ENCODE peak calls at places on chromosomes 7 and 10, in nine cellular contexts. One of them, this sample, is unnamed.

GRCh38 chr7:131016230-131016629 is 282.2 kb upstream of the KLF14 start:
- DNase-seq in T follicular helper cell: no peak
- DNase-seq in ACHN: no peak
- DNase-seq in GDM1: no peak
- DNase-seq in endothelial cell: no peak
- DNase-seq in T-cell: no peak
- DNase-seq in stimulated activated CD8-positive, alpha-beta memory T cell treated with anti-CD3 and anti-CD28 coated beads, Interleukin-4, amount 100 ng/mL, for 24 hours: no peak
- DNase-seq in SW 1271: no peak
- DNase-seq in activated T-helper 9 cell treated with anti-CD3 and anti-CD28 coated beads, Interleukin-2, amount 50 U/mL, for 16 hours: no peak
- DNase-seq in this sample: no peak

GRCh38 chr10:6204341-6205191 is 1.8 kb downstream of the PFKFB3 start:
- DNase-seq in T follicular helper cell: no peak
- DNase-seq in ACHN: peak
- DNase-seq in GDM1: no peak
- DNase-seq in endothelial cell: peak
- DNase-seq in T-cell: no peak
- DNase-seq in stimulated activated CD8-positive, alpha-beta memory T cell treated with anti-CD3 and anti-CD28 coated beads, Interleukin-4, amount 100 ng/mL, for 24 hours: no peak
- DNase-seq in SW 1271: no peak
- DNase-seq in activated T-helper 9 cell treated with anti-CD3 and anti-CD28 coated beads, Interleukin-2, amount 50 U/mL, for 16 hours: no peak
- DNase-seq in this sample: no peak

GRCh38 chr7:95501261-95501816 is 15.6 kb downstream of the ASB4 start:
- DNase-seq in T follicular helper cell: no peak
- DNase-seq in ACHN: peak
- DNase-seq in GDM1: no peak
- DNase-seq in endothelial cell: no peak
- DNase-seq in T-cell: no peak
- DNase-seq in stimulated activated CD8-positive, alpha-beta memory T cell treated with anti-CD3 and anti-CD28 coated beads, Interleukin-4, amount 100 ng/mL, for 24 hours: no peak
- DNase-seq in SW 1271: no peak
- DNase-seq in activated T-helper 9 cell treated with anti-CD3 and anti-CD28 coated beads, Interleukin-2, amount 50 U/mL, for 16 hours: no peak
- DNase-seq in this sample: no peak

GRCh38 chr7:117873933-117874530 is 791 bp upstream of the CTTNBP2 start:
- DNase-seq in T follicular helper cell: no peak
- DNase-seq in ACHN: no peak
- DNase-seq in GDM1: no peak
- DNase-seq in endothelial cell: no peak
- DNase-seq in T-cell: no peak
- DNase-seq in stimulated activated CD8-positive, alpha-beta memory T cell treated with anti-CD3 and anti-CD28 coated beads, Interleukin-4, amount 100 ng/mL, for 24 hours: no peak
- DNase-seq in SW 1271: no peak
- DNase-seq in activated T-helper 9 cell treated with anti-CD3 and anti-CD28 coated beads, Interleukin-2, amount 50 U/mL, for 16 hours: no peak
- DNase-seq in this sample: no peak

GRCh38 chr10:88670497-88670896 is 6.3 kb downstream of the LIPF start:
- DNase-seq in T follicular helper cell: no peak
- DNase-seq in ACHN: no peak
- DNase-seq in GDM1: no peak
- DNase-seq in endothelial cell: no peak
- DNase-seq in T-cell: no peak
- DNase-seq in stimulated activated CD8-positive, alpha-beta memory T cell treated with anti-CD3 and anti-CD28 coated beads, Interleukin-4, amount 100 ng/mL, for 24 hours: no peak
- DNase-seq in SW 1271: no peak
- DNase-seq in activated T-helper 9 cell treated with anti-CD3 and anti-CD28 coated beads, Interleukin-2, amount 50 U/mL, for 16 hours: no peak
- DNase-seq in this sample: no peak

GRCh38 chr7:150580615-150580986 is 13.4 kb downstream of the GIMAP4 start:
- DNase-seq in T follicular helper cell: no peak
- DNase-seq in ACHN: no peak
- DNase-seq in GDM1: no peak
- DNase-seq in endothelial cell: no peak
- DNase-seq in T-cell: no peak
- DNase-seq in stimulated activated CD8-positive, alpha-beta memory T cell treated with anti-CD3 and anti-CD28 coated beads, Interleukin-4, amount 100 ng/mL, for 24 hours: no peak
- DNase-seq in SW 1271: no peak
- DNase-seq in activated T-helper 9 cell treated with anti-CD3 and anti-CD28 coated beads, Interleukin-2, amount 50 U/mL, for 16 hours: no peak
- DNase-seq in this sample: no peak

GRCh38 chr7:110983822-110984456 is 107.0 kb upstream of the LRRN3 start:
- DNase-seq in T follicular helper cell: no peak
- DNase-seq in ACHN: no peak
- DNase-seq in GDM1: no peak
- DNase-seq in endothelial cell: no peak
- DNase-seq in T-cell: no peak
- DNase-seq in stimulated activated CD8-positive, alpha-beta memory T cell treated with anti-CD3 and anti-CD28 coated beads, Interleukin-4, amount 100 ng/mL, for 24 hours: no peak
- DNase-seq in SW 1271: no peak
- DNase-seq in activated T-helper 9 cell treated with anti-CD3 and anti-CD28 coated beads, Interleukin-2, amount 50 U/mL, for 16 hours: no peak
- DNase-seq in this sample: no peak

GRCh38 chr10:31749981-31750850 is 178.4 kb downstream of the ARHGAP12 start:
- DNase-seq in T follicular helper cell: no peak
- DNase-seq in ACHN: no peak
- DNase-seq in GDM1: no peak
- DNase-seq in endothelial cell: no peak
- DNase-seq in T-cell: no peak
- DNase-seq in stimulated activated CD8-positive, alpha-beta memory T cell treated with anti-CD3 and anti-CD28 coated beads, Interleukin-4, amount 100 ng/mL, for 24 hours: no peak
- DNase-seq in SW 1271: no peak
- DNase-seq in activated T-helper 9 cell treated with anti-CD3 and anti-CD28 coated beads, Interleukin-2, amount 50 U/mL, for 16 hours: no peak
- DNase-seq in this sample: no peak

GRCh38 chr10:521261-521660 is 168.2 kb downstream of the DIP2C start:
- DNase-seq in T follicular helper cell: no peak
- DNase-seq in ACHN: no peak
- DNase-seq in GDM1: no peak
- DNase-seq in endothelial cell: no peak
- DNase-seq in T-cell: no peak
- DNase-seq in stimulated activated CD8-positive, alpha-beta memory T cell treated with anti-CD3 and anti-CD28 coated beads, Interleukin-4, amount 100 ng/mL, for 24 hours: no peak
- DNase-seq in SW 1271: no peak
- DNase-seq in activated T-helper 9 cell treated with anti-CD3 and anti-CD28 coated beads, Interleukin-2, amount 50 U/mL, for 16 hours: no peak
- DNase-seq in this sample: no peak

GRCh38 chr7:114929570-114929969 is 7.7 kb downstream of the MDFIC start:
- DNase-seq in T follicular helper cell: no peak
- DNase-seq in ACHN: no peak
- DNase-seq in GDM1: no peak
- DNase-seq in endothelial cell: no peak
- DNase-seq in T-cell: no peak
- DNase-seq in stimulated activated CD8-positive, alpha-beta memory T cell treated with anti-CD3 and anti-CD28 coated beads, Interleukin-4, amount 100 ng/mL, for 24 hours: no peak
- DNase-seq in SW 1271: no peak
- DNase-seq in activated T-helper 9 cell treated with anti-CD3 and anti-CD28 coated beads, Interleukin-2, amount 50 U/mL, for 16 hours: no peak
- DNase-seq in this sample: no peak

GRCh38 chr10:124640056-124640455 is 104.1 kb downstream of the FAM53B start:
- DNase-seq in T follicular helper cell: no peak
- DNase-seq in ACHN: no peak
- DNase-seq in GDM1: no peak
- DNase-seq in endothelial cell: no peak
- DNase-seq in T-cell: no peak
- DNase-seq in stimulated activated CD8-positive, alpha-beta memory T cell treated with anti-CD3 and anti-CD28 coated beads, Interleukin-4, amount 100 ng/mL, for 24 hours: no peak
- DNase-seq in SW 1271: no peak
- DNase-seq in activated T-helper 9 cell treated with anti-CD3 and anti-CD28 coated beads, Interleukin-2, amount 50 U/mL, for 16 hours: no peak
- DNase-seq in this sample: no peak

GRCh38 chr7:152664636-152665035 is 11.3 kb downstream of the XRCC2 start:
- DNase-seq in T follicular helper cell: no peak
- DNase-seq in ACHN: no peak
- DNase-seq in GDM1: no peak
- DNase-seq in endothelial cell: peak
- DNase-seq in T-cell: no peak
- DNase-seq in stimulated activated CD8-positive, alpha-beta memory T cell treated with anti-CD3 and anti-CD28 coated beads, Interleukin-4, amount 100 ng/mL, for 24 hours: no peak
- DNase-seq in SW 1271: no peak
- DNase-seq in activated T-helper 9 cell treated with anti-CD3 and anti-CD28 coated beads, Interleukin-2, amount 50 U/mL, for 16 hours: no peak
- DNase-seq in this sample: no peak

GRCh38 chr7:36047254-36047653 is 105.8 kb upstream of the EEPD1 start:
- DNase-seq in T follicular helper cell: no peak
- DNase-seq in ACHN: no peak
- DNase-seq in GDM1: no peak
- DNase-seq in endothelial cell: no peak
- DNase-seq in T-cell: no peak
- DNase-seq in stimulated activated CD8-positive, alpha-beta memory T cell treated with anti-CD3 and anti-CD28 coated beads, Interleukin-4, amount 100 ng/mL, for 24 hours: no peak
- DNase-seq in SW 1271: no peak
- DNase-seq in activated T-helper 9 cell treated with anti-CD3 and anti-CD28 coated beads, Interleukin-2, amount 50 U/mL, for 16 hours: no peak
- DNase-seq in this sample: no peak

GRCh38 chr7:31478018-31478417 is 35.9 kb upstream of the ITPRID1 start:
- DNase-seq in T follicular helper cell: no peak
- DNase-seq in ACHN: no peak
- DNase-seq in GDM1: no peak
- DNase-seq in endothelial cell: no peak
- DNase-seq in T-cell: no peak
- DNase-seq in stimulated activated CD8-positive, alpha-beta memory T cell treated with anti-CD3 and anti-CD28 coated beads, Interleukin-4, amount 100 ng/mL, for 24 hours: no peak
- DNase-seq in SW 1271: no peak
- DNase-seq in activated T-helper 9 cell treated with anti-CD3 and anti-CD28 coated beads, Interleukin-2, amount 50 U/mL, for 16 hours: no peak
- DNase-seq in this sample: no peak

GRCh38 chr10:86104156-86104555 is 262.4 kb downstream of the GRID1 start:
- DNase-seq in T follicular helper cell: no peak
- DNase-seq in ACHN: no peak
- DNase-seq in GDM1: no peak
- DNase-seq in endothelial cell: no peak
- DNase-seq in T-cell: no peak
- DNase-seq in stimulated activated CD8-positive, alpha-beta memory T cell treated with anti-CD3 and anti-CD28 coated beads, Interleukin-4, amount 100 ng/mL, for 24 hours: no peak
- DNase-seq in SW 1271: no peak
- DNase-seq in activated T-helper 9 cell treated with anti-CD3 and anti-CD28 coated beads, Interleukin-2, amount 50 U/mL, for 16 hours: no peak
- DNase-seq in this sample: no peak

GRCh38 chr10:21517134-21517982 is 8.1 kb downstream of the SKIDA1 start:
- DNase-seq in T follicular helper cell: no peak
- DNase-seq in ACHN: peak
- DNase-seq in GDM1: no peak
- DNase-seq in endothelial cell: peak
- DNase-seq in T-cell: no peak
- DNase-seq in stimulated activated CD8-positive, alpha-beta memory T cell treated with anti-CD3 and anti-CD28 coated beads, Interleukin-4, amount 100 ng/mL, for 24 hours: no peak
- DNase-seq in SW 1271: peak
- DNase-seq in activated T-helper 9 cell treated with anti-CD3 and anti-CD28 coated beads, Interleukin-2, amount 50 U/mL, for 16 hours: no peak
- DNase-seq in this sample: no peak

GRCh38 chr7:121337398-121337797 is 8.6 kb downstream of the WNT16 start:
- DNase-seq in T follicular helper cell: no peak
- DNase-seq in ACHN: peak
- DNase-seq in GDM1: no peak
- DNase-seq in endothelial cell: no peak
- DNase-seq in T-cell: no peak
- DNase-seq in stimulated activated CD8-positive, alpha-beta memory T cell treated with anti-CD3 and anti-CD28 coated beads, Interleukin-4, amount 100 ng/mL, for 24 hours: no peak
- DNase-seq in SW 1271: no peak
- DNase-seq in activated T-helper 9 cell treated with anti-CD3 and anti-CD28 coated beads, Interleukin-2, amount 50 U/mL, for 16 hours: no peak
- DNase-seq in this sample: no peak

GRCh38 chr10:44020322-44021111 is 364.4 kb downstream of the CXCL12 start:
- DNase-seq in T follicular helper cell: no peak
- DNase-seq in ACHN: no peak
- DNase-seq in GDM1: no peak
- DNase-seq in endothelial cell: no peak
- DNase-seq in T-cell: no peak
- DNase-seq in stimulated activated CD8-positive, alpha-beta memory T cell treated with anti-CD3 and anti-CD28 coated beads, Interleukin-4, amount 100 ng/mL, for 24 hours: no peak
- DNase-seq in SW 1271: no peak
- DNase-seq in activated T-helper 9 cell treated with anti-CD3 and anti-CD28 coated beads, Interleukin-2, amount 50 U/mL, for 16 hours: no peak
- DNase-seq in this sample: no peak

GRCh38 chr7:150324366-150324961 is 1.1 kb upstream of the ACTR3C start:
- DNase-seq in T follicular helper cell: no peak
- DNase-seq in ACHN: peak
- DNase-seq in GDM1: no peak
- DNase-seq in endothelial cell: no peak
- DNase-seq in T-cell: no peak
- DNase-seq in stimulated activated CD8-positive, alpha-beta memory T cell treated with anti-CD3 and anti-CD28 coated beads, Interleukin-4, amount 100 ng/mL, for 24 hours: no peak
- DNase-seq in SW 1271: no peak
- DNase-seq in activated T-helper 9 cell treated with anti-CD3 and anti-CD28 coated beads, Interleukin-2, amount 50 U/mL, for 16 hours: no peak
- DNase-seq in this sample: no peak

GRCh38 chr7:124029789-124030188 is 3.1 kb downstream of the TMEM229A start:
- DNase-seq in T follicular helper cell: no peak
- DNase-seq in ACHN: no peak
- DNase-seq in GDM1: no peak
- DNase-seq in endothelial cell: no peak
- DNase-seq in T-cell: no peak
- DNase-seq in stimulated activated CD8-positive, alpha-beta memory T cell treated with anti-CD3 and anti-CD28 coated beads, Interleukin-4, amount 100 ng/mL, for 24 hours: no peak
- DNase-seq in SW 1271: no peak
- DNase-seq in activated T-helper 9 cell treated with anti-CD3 and anti-CD28 coated beads, Interleukin-2, amount 50 U/mL, for 16 hours: no peak
- DNase-seq in this sample: no peak

GRCh38 chr10:4270116-4270515 is 485.1 kb upstream of the KLF6 start:
- DNase-seq in T follicular helper cell: no peak
- DNase-seq in ACHN: no peak
- DNase-seq in GDM1: no peak
- DNase-seq in endothelial cell: no peak
- DNase-seq in T-cell: no peak
- DNase-seq in stimulated activated CD8-positive, alpha-beta memory T cell treated with anti-CD3 and anti-CD28 coated beads, Interleukin-4, amount 100 ng/mL, for 24 hours: no peak
- DNase-seq in SW 1271: no peak
- DNase-seq in activated T-helper 9 cell treated with anti-CD3 and anti-CD28 coated beads, Interleukin-2, amount 50 U/mL, for 16 hours: no peak
- DNase-seq in this sample: no peak

GRCh38 chr7:19213746-19214145 is 68.5 kb upstream of the FERD3L start:
- DNase-seq in T follicular helper cell: no peak
- DNase-seq in ACHN: no peak
- DNase-seq in GDM1: no peak
- DNase-seq in endothelial cell: no peak
- DNase-seq in T-cell: no peak
- DNase-seq in stimulated activated CD8-positive, alpha-beta memory T cell treated with anti-CD3 and anti-CD28 coated beads, Interleukin-4, amount 100 ng/mL, for 24 hours: no peak
- DNase-seq in SW 1271: no peak
- DNase-seq in activated T-helper 9 cell treated with anti-CD3 and anti-CD28 coated beads, Interleukin-2, amount 50 U/mL, for 16 hours: no peak
- DNase-seq in this sample: no peak

GRCh38 chr10:102117391-102118159 is 2.6 kb downstream of the LDB1 start:
- DNase-seq in T follicular helper cell: peak
- DNase-seq in ACHN: peak
- DNase-seq in GDM1: peak
- DNase-seq in endothelial cell: peak
- DNase-seq in T-cell: peak
- DNase-seq in stimulated activated CD8-positive, alpha-beta memory T cell treated with anti-CD3 and anti-CD28 coated beads, Interleukin-4, amount 100 ng/mL, for 24 hours: peak
- DNase-seq in SW 1271: no peak
- DNase-seq in activated T-helper 9 cell treated with anti-CD3 and anti-CD28 coated beads, Interleukin-2, amount 50 U/mL, for 16 hours: no peak
- DNase-seq in this sample: peak

This sample was measured in stimulated activated CD4-positive, alpha-beta T cell treated with anti-CD3 and anti-CD28 coated beads, Interleukin-12 subunit alpha, Interleukin-12 subunit beta, amount 100 ng/mL, for 4 hours.